ENCODE peak calls at places on chromosomes 5 and 9, in six cellular contexts. O is mammary epithelial cell; D is fibroblast of mammary gland; J is activated T-cell treated with anti-CD3 and anti-CD28 coated beads for 48 hours; Q is prostate gland; E is activated T-helper 1 cell treated with anti-CD3 and anti-CD28 coated beads, Interleukin-12 subunit alpha, Interleukin-12 subunit beta, Interleukin-2, Interleukin-4 antibody, amounts not matched to agents 30 ng/mL and 10 ng/mL and 1 ng/mL, durations not matched to agents 14 hours and 24 hours and 36 hours. C is an unnamed sample.

GRCh38 chr5:17113174-17113941 is 104.1 kb upstream of the BASP1 start:
- DNase-seq in O (peak), D (peak), J (no peak), Q (no peak), E (no peak), C (peak)

GRCh38 chr5:12488161-12488560 is 583.9 kb upstream of the CTNND2 start:
- DNase-seq in O (no peak), D (no peak), J (no peak), Q (no peak), E (no peak), C (no peak)

GRCh38 chr5:66248874-66249273 is 104.8 kb downstream of the SREK1 start:
- DNase-seq in O (no peak), D (no peak), J (no peak), Q (no peak), E (no peak), C (no peak)

GRCh38 chr5:142104491-142104890 is 4.1 kb upstream of the NDFIP1 start:
- DNase-seq in O (no peak), D (no peak), J (no peak), Q (no peak), E (peak), C (no peak)

GRCh38 chr9:113943112-113944009 is 67.3 kb downstream of the ZNF618 start:
- DNase-seq in O (no peak), D (no peak), J (no peak), Q (no peak), E (no peak), C (no peak)

GRCh38 chr5:72767289-72768010 is 49.0 kb upstream of the TNPO1 start:
- DNase-seq in O (no peak), D (no peak), J (no peak), Q (peak), E (no peak), C (peak)

GRCh38 chr5:468401-468800 is 25.4 kb downstream of the EXOC3 start:
- DNase-seq in O (no peak), D (no peak), J (no peak), Q (no peak), E (no peak), C (no peak)

GRCh38 chr5:93477791-93478190 is 103.2 kb downstream of the NR2F1-AS1 start:
- DNase-seq in O (no peak), D (peak), J (no peak), Q (no peak), E (no peak), C (no peak)

GRCh38 chr9:76932778-76933177 is 26.9 kb upstream of the PRUNE2 start:
- DNase-seq in O (no peak), D (peak), J (no peak), Q (no peak), E (no peak), C (no peak)

GRCh38 chr9:35162605-35163315 is 951 bp downstream of the UNC13B start:
- DNase-seq in O (peak), D (peak), J (no peak), Q (no peak), E (no peak), C (no peak)

GRCh38 chr9:91923145-91923544 is 26.9 kb downstream of the ROR2 start:
- DNase-seq in O (no peak), D (no peak), J (no peak), Q (no peak), E (no peak), C (no peak)

GRCh38 chr9:137311171-137311970 is 9.3 kb upstream of the NRARP start:
- DNase-seq in O (peak), D (peak), J (no peak), Q (peak), E (no peak), C (no peak)

GRCh38 chr5:180353226-180353962 is at the start of gene GFPT2:
- DNase-seq in O (peak), D (peak), J (peak), Q (peak), E (peak), C (peak)

GRCh38 chr5:154523704-154524103 is 45.7 kb upstream of the HAND1 start:
- DNase-seq in O (peak), D (no peak), J (no peak), Q (no peak), E (no peak), C (peak)

GRCh38 chr5:124544366-124545055 is 201.9 kb downstream of the ZNF608 start:
- DNase-seq in O (peak), D (peak), J (no peak), Q (no peak), E (no peak), C (peak)

GRCh38 chr5:78799254-78800017 is 150.9 kb upstream of the LHFPL2 start:
- DNase-seq in O (no peak), D (peak), J (no peak), Q (no peak), E (no peak), C (peak)

GRCh38 chr9:120915854-120916495 is 10.6 kb downstream of the TRAF1 start:
- DNase-seq in O (no peak), D (no peak), J (no peak), Q (peak), E (no peak), C (no peak)

GRCh38 chr9:2311920-2312319 is 296.8 kb downstream of the SMARCA2 start:
- DNase-seq in O (no peak), D (no peak), J (no peak), Q (no peak), E (no peak), C (no peak)

GRCh38 chr9:38227656-38228055 is 158.6 kb upstream of the SHB start:
- DNase-seq in O (no peak), D (no peak), J (no peak), Q (no peak), E (no peak), C (peak)

GRCh38 chr5:18281947-18282557 is 647.8 kb downstream of the TAF11L14 start:
- DNase-seq in O (peak), D (peak), J (no peak), Q (no peak), E (no peak), C (peak)

GRCh38 chr9:135746565-135746964 is 44.6 kb downstream of the KCNT1 start:
- DNase-seq in O (no peak), D (no peak), J (no peak), Q (no peak), E (no peak), C (no peak)